ENCODE peak calls at places on chromosomes 12 and 14, in nine cellular contexts. U is endodermal cell; C is colonic mucosa; X is heart left ventricle; R is uterus; Y is left ventricle myocardium inferior; G is RWPE2; I is neural progenitor cell; S is CD8-positive, alpha-beta T cell. P is an unnamed sample. For H3K4me1, the result is how much of the 10 kb centered on the place peaks cover.

GRCh38 chr12:128914908-128915563 is 61.8 kb downstream of the GLT1D1 start:
- DNase-seq in S (peak), G (no peak), U (no peak), R (no peak), Y (no peak), C (no peak), I (no peak), X (no peak), P (no peak)

GRCh38 chr14:35821546-35822411 is 4.4 kb upstream of the BRMS1L start:
- DNase-seq in X (no peak), S (no peak), G (no peak), Y (no peak), U (no peak), I (no peak), C (no peak), R (no peak), P (no peak)

GRCh38 chr12:3445127-3445978 is 45.6 kb upstream of the PRMT8 start:
- DNase-seq in C (no peak), R (no peak), G (peak), Y (no peak), S (no peak), X (no peak), I (no peak), U (peak), P (no peak)

GRCh38 chr12:81125691-81126090 is 47.8 kb downstream of the ACSS3 start:
- DNase-seq in C (no peak), X (no peak), G (no peak), S (no peak), U (no peak), R (no peak), I (no peak), Y (no peak), P (no peak)

GRCh38 chr12:71755146-71755892 is 656 bp downstream of the RAB21 start:
- DNase-seq in X (peak), Y (no peak), G (no peak), I (peak), R (peak), U (no peak), S (peak), C (peak), P (no peak)

GRCh38 chr14:22520235-22520634 is 68.8 kb downstream of the DAD1 start:
- DNase-seq in Y (no peak), R (peak), S (no peak), G (no peak), X (no peak), I (no peak), C (no peak), U (no peak), P (no peak)

GRCh38 chr14:105927661-105928060 is 401.3 kb downstream of the TMEM121 start:
- DNase-seq in S (no peak), X (no peak), Y (no peak), U (no peak), C (no peak), I (no peak), G (peak), R (no peak), P (peak)

GRCh38 chr12:1797991-1798733 is 22.2 kb upstream of the LRTM2 start:
- DNase-seq in I (no peak), U (peak), C (no peak), X (peak), S (no peak), Y (no peak), R (no peak), G (peak), P (no peak)

GRCh38 chr12:102917026-102917787 is at the start of gene PAH:
- DNase-seq in Y (no peak), R (no peak), C (peak), I (peak), S (peak), X (no peak), U (peak), G (no peak), P (peak)

GRCh38 chr14:60212503-60213371 is 36.3 kb upstream of the PPM1A start:
- DNase-seq in C (no peak), S (no peak), X (no peak), I (no peak), R (no peak), U (no peak), Y (no peak), G (no peak), P (no peak)

GRCh38 chr14:94101748-94102147 is 8.8 kb upstream of the IFI27 start:
- DNase-seq in Y (no peak), U (no peak), G (no peak), X (no peak), S (no peak), I (no peak), C (no peak), R (no peak), P (no peak)

DNA sequence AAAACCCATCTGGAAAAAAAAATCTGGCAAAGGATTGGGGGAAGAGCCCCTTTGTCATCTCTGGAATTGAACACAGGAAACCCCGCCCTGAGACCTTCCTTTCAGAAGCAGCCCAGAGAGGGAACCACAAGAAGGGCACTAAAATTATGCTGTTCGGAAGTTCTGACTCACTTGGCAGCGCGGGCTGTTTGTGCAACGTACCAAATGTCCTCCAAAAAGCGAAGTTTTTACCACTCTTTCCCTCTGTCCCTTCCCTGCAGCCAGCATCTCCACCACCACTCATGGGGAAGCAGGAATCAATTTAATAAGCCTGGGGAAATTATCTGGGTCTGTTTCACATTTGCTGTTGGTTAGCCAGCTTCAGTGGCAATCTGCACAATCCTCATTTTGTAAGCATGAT is 3.2 kb upstream of the SYNE3 start:
- DNase-seq in S (peak), X (peak), U (no peak), G (peak), Y (peak), I (no peak), R (peak), C (peak), P (no peak)
- H3K27ac ChIP-seq in S (peak), X (peak), U (no peak), G (peak), Y (peak), I (no peak), R (peak), C (peak), P (peak)

DNA sequence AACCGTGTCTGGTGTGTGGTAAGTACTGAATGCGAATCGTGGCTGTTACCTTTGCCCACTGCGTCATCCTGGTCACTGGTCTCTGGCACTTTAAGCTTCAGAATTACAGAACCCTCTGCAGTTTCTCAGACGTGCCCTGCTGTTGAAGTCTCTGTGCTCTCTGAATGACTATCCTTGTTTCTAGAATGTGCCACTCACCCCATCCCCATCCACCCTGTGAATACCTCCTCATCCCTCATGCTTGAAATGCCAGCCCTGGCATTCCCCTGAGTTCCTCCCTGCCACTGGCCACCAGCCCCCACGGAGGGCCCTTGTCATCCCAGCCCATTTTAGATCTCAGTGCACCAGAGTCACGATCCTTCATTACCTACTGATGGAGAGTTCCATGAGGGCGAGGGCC is 21.3 kb downstream of the TPCN1 start:
- DNase-seq in Y (no peak), G (no peak), X (no peak), S (no peak), C (no peak), R (no peak), I (no peak), U (no peak), P (no peak)
- H3K4me1 ChIP-seq in Y (half or more), G (half or more), X (half or more), S (under half), C (half or more), R (under half), I (under half), U (under half), P (half or more)

DNA sequence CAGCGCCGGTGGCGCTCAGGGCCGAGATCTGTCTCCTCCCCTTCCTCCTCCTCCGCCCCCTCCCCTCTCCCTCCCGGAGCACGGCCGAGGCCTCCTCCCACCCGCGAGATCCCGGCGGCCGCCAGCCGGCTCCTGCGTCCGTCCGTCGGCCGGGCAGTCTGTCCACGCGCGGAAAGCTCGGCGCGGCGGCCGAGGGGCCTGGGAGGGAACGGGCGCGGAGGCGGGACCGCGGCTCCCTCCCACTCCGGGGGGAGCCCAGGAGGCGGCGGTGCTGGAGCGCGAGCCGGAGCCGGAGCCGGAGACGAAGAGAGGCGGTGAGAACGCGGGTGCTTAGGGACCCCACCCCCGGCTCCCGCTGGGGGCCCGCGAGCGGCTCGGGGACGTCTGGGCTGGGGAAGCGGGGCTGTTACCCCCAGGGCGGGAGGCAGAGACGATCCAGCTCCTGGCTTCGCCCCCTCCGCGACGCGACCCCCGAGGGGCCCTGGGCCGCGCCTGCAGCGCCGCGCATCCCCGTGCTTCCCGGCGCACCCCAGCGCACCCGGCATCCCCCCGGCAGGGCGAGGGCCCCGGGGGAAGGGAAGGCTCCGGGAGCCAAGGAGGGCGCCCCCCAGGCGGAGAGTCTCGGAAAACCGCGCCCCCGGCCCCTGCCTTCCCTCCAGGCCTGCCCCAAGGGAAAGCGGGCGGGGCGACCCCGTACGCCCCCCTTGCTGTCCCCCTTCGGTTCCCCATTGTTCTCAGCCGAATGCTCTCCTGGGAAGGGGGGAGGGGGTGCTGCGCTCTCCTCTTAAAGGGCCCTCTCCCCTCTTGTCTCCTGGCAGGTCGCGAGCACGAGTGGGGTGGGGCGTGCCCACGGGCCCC is at the start of gene DTX1:
- DNase-seq in I (peak), U (no peak), G (no peak), S (peak), X (peak), R (no peak), C (no peak), Y (peak), P (no peak)
- H3K27ac ChIP-seq in I (no peak), U (peak), G (no peak), S (no peak), X (peak), R (no peak), C (no peak), Y (peak), P (no peak)

DNA sequence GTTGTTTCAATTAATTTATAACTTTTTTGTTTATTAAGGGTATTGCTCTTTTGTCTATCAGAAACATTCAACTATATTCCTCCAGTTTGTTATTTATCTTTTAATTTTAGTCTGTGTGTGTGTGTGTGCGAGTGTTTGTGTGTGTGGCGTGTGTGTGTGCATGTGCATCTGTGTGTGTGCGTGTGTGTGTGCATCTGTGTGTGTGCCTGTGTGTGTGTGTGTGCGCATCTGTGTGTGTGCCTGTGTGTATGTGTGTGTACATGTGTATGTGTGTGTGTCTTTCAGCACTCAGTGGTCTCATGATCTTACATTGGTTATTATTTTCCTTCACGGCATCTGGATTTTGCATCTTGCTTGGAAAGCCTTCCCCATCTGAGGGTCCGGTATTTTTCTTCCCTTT is 281.0 kb upstream of the RTL1 start:
- DNase-seq in R (no peak), G (no peak), U (no peak), Y (no peak), C (no peak), X (no peak), S (no peak), I (no peak), P (no peak)
- H3K4me1 ChIP-seq in R (under half), G (under half), U (under half), Y (under half), C (under half), X (under half), S (under half), I (under half), P (under half)

DNA sequence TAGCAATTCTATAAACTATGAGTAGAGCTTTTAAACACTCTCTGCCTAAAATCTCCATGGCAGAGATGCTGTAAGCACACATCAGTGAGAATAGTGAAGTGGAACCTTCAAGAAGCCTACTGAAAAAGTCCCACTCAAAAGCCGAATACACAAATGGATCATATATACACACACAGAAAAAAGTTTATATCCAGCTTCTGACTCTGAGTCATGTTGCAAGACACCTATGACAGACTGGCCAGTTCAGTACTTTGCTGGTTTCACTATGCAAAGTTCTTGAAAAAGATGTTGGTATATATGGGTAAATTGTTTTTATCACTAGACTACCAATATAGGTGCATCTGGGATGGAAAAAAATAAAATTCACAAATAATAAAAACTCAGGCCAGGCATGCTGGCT is 126.1 kb downstream of the KCNK10 start:
- DNase-seq in Y (no peak), X (no peak), R (no peak), I (no peak), U (no peak), C (no peak), G (no peak), S (no peak), P (no peak)
- H3K27ac ChIP-seq in Y (no peak), X (no peak), R (no peak), I (no peak), U (no peak), C (no peak), G (no peak), S (no peak), P (no peak)

GRCh38 chr12:110739488-110739887 is 3.2 kb downstream of the PPP1CC start:
- DNase-seq in U (peak), S (no peak), Y (no peak), G (no peak), R (no peak), X (no peak), I (no peak), C (no peak), P (no peak)
- H3K4me1 ChIP-seq in U (under half), S (under half), Y (half or more), G (under half), R (under half), X (half or more), I (under half), C (under half), P (half or more)

GRCh38 chr12:27095346-27095745 is 13.0 kb upstream of the C12orf71 start:
- DNase-seq in C (no peak), R (no peak), Y (no peak), X (no peak), S (no peak), U (no peak), I (no peak), G (no peak), P (no peak)
- H3K27ac ChIP-seq in C (no peak), R (no peak), Y (no peak), X (no peak), S (no peak), U (no peak), I (no peak), G (no peak), P (no peak)

DNA sequence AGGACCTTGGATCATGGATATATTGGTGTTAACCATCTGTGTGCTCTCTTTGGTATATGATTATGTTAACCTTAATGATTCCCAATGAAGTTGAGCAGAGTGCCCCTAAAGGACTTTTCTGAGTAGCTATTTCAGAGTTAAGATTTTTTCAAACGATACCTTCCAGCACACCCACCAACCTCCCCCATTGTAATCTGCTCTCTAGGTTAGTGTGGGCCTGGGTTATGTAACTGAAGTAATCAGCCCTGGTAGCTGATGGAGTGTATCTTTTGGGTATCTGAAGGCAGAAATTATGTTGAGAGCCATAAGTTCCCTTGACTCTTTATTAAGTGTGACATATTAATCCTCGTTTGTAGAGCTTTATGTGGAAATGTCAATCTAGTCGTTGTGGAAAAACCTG is 47.6 kb upstream of the RNU6-8 start:
- DNase-seq in X (no peak), S (no peak), U (no peak), G (no peak), Y (no peak), I (no peak), C (no peak), R (no peak), P (no peak)
- H3K4me1 ChIP-seq in X (under half), S (under half), U (under half), G (under half), Y (under half), I (under half), C (under half), R (under half), P (under half)